ENCODE peak calls at places on chromosomes 2 and 18, in six cellular contexts. T, E, J, H, Z and Q are unnamed samples.

GRCh38 chr2:112547333-112547732 is 5.1 kb downstream of the POLR1B start:
- DNase-seq in T (no peak), E (peak), J (no peak), H (no peak), Z (no peak), Q (no peak)

GRCh38 chr2:51812138-51812866 is 780.4 kb upstream of the NRXN1 start:
- DNase-seq in T (no peak), E (no peak), J (no peak), H (no peak), Z (no peak), Q (no peak)

GRCh38 chr18:6719914-6720692 is 9.4 kb upstream of the ARHGAP28 start:
- DNase-seq in T (no peak), E (no peak), J (no peak), H (no peak), Z (no peak), Q (no peak)

GRCh38 chr2:237320801-237321563 is 93.0 kb downstream of the COL6A3 start:
- DNase-seq in T (no peak), E (no peak), J (no peak), H (no peak), Z (no peak), Q (no peak)

GRCh38 chr2:149355712-149356422 is 25.5 kb downstream of the LYPD6 start:
- DNase-seq in T (no peak), E (no peak), J (no peak), H (no peak), Z (no peak), Q (no peak)

GRCh38 chr2:72089537-72089936 is 58.1 kb downstream of the CYP26B1 start:
- DNase-seq in T (no peak), E (no peak), J (no peak), H (no peak), Z (no peak), Q (no peak)

GRCh38 chr2:45851576-45852304 is 200.3 kb downstream of the PRKCE start:
- DNase-seq in T (no peak), E (no peak), J (no peak), H (no peak), Z (no peak), Q (no peak)

GRCh38 chr2:62243983-62244382 is 48.1 kb downstream of the B3GNT2 start:
- DNase-seq in T (no peak), E (no peak), J (no peak), H (no peak), Z (no peak), Q (no peak)

GRCh38 chr18:45457933-45458332 is 157.3 kb upstream of the SLC14A2 start:
- DNase-seq in T (no peak), E (no peak), J (no peak), H (no peak), Z (no peak), Q (no peak)

GRCh38 chr2:120341977-120342376 is 4.0 kb upstream of the INHBB start:
- DNase-seq in T (no peak), E (no peak), J (no peak), H (no peak), Z (no peak), Q (no peak)

GRCh38 chr2:180761224-180761623 is 219.2 kb upstream of the UBE2E3 start:
- DNase-seq in T (no peak), E (peak), J (no peak), H (no peak), Z (no peak), Q (no peak)

GRCh38 chr18:13540783-13541182 is 185.6 kb downstream of the FAM210A start:
- DNase-seq in T (no peak), E (no peak), J (no peak), H (no peak), Z (no peak), Q (no peak)

GRCh38 chr2:10303174-10303633 is 500 bp downstream of the HPCAL1 start:
- DNase-seq in T (no peak), E (no peak), J (no peak), H (no peak), Z (no peak), Q (no peak)

GRCh38 chr2:10303634-10304378 is 1.1 kb downstream of the HPCAL1 start:
- DNase-seq in T (peak), E (peak), J (peak), H (no peak), Z (no peak), Q (no peak)

GRCh38 chr2:10300997-10301945 is 1.4 kb upstream of the HPCAL1 start:
- DNase-seq in T (no peak), E (peak), J (no peak), H (no peak), Z (no peak), Q (no peak)

GRCh38 chr2:10301946-10302478 is 692 bp upstream of the HPCAL1 start:
- DNase-seq in T (no peak), E (peak), J (no peak), H (no peak), Z (no peak), Q (no peak)

DNA sequence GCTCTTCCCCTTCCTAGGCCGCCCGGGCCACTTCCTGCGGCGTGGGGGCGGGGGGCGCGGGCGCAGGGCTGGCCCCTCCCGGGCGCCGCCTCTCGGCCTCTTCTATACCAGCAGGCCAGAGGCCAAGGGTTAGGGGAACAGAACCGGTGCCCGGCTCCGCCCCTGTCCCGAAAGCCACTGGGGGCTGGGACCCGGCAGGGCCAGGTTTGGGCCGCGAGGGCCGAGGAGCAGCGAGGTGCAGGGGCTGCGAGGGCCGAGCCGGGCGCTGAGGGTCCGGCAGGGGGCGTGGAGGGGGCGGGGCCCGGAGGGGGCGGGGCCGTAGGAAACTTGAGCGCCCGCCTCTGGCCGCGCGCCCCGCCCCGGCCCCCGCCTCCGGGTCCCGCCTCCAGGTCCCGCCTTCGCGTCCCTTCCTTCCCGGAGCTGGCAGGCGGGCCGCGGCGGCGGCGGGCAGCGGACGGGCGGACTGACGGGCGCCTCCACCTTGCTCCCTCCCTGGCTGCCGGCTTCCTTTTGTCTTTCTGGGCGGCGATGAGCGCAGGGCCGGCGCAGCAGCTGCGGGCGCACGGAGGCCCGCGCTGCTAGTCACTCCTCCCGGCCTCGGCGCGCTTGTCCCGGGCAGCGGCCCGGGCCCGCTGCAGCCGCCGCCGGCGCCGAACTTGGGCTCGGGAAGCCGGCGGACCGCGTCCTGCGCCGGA is at the start of gene HPCAL1:
- DNase-seq in T (peak), E (peak), J (peak), H (peak), Z (peak), Q (peak)
- TF ChIP-seq POLR2AphosphoS5 in T (no peak), E (peak), J (no peak), H (no peak), Z (no peak), Q (no peak)

GRCh38 chr18:32021756-32022564 is 3.3 kb downstream of the RNF125 start:
- DNase-seq in T (no peak), E (no peak), J (no peak), H (no peak), Z (no peak), Q (no peak)

GRCh38 chr18:32019251-32019943 is 772 bp downstream of the RNF125 start:
- DNase-seq in T (peak), E (peak), J (peak), H (no peak), Z (peak), Q (peak)

DNA sequence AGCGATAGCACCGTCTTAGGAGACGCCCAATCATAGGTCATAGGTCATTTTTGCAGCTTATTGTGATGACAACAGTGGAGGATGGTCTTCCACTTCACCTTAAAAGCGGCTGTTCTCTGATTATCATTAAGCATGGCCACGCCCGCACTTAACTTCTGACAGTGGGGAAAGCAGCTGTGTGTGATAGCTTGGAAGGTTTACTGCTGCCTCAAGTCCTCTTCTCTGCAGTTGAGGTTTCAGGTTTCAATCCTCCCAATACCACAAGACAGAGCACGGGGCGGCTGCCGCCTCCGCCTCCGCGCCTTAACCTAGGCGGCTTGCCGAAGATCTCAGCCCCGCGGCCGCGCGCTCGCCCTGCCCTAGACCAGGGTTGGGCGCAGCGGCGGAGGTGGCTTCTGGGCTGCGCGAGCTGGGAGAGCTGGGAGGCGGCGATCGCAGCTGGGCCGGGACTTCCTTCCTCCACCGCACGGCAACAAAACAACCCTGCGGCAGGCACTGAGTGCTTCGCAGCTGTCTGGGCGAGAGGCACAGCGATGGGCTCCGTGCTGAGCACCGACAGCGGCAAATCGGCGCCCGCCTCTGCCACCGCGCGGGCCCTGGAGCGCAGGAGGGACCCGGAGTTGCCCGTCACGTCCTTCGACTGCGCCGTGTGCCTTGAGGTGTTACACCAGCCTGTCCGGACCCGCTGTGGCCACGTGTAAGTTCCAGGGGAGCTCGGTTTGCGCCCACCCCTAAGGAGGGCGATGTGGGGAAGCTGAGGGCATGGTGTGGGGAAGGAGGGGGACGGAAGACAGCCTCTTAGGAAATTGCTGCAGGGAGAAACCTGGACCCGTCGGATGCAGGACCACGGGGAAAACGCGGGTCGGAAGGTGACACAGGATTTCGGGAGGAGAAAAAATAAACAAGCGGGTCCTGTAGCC is at the start of gene RNF125:
- DNase-seq in T (peak), E (peak), J (peak), H (peak), Z (peak), Q (peak)
- TF ChIP-seq POLR2A in T (no peak), E (no peak), J (peak), H (peak), Z (peak), Q (peak)

DNA sequence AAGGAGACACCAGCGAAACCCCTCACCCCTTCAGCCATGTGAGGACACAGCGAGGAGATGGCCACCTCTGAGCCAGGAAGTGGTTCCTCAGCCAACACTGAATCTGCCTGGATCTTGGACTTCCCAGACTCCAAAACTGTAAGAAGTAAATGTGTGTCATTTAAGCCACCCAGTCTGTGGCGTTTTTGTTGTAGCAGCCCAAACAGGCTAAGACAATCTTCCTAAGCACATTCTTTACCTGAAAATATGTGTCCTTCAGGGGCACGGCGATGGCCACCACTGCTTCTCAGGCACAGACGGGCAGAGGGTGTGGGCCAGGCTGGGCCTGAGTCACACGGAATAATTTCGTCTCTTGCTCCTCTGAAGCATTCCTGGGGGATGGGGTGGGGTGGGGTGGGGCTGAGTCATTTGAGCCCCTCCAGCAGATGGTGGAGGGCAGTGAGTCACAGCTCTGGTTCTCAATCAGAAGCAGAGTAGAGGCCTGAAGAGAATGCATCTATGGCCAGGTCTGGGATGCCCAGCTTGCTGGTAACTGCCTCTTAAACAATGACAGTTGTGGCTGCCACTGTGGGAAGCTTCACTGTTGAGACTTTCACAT is 142.4 kb downstream of the CAPN13 start:
- DNase-seq in T (peak), E (peak), J (no peak), H (no peak), Z (no peak), Q (no peak)
- TF ChIP-seq TAF1 in T (no peak), E (no peak), J (no peak), H (no peak), Z (no peak), Q (no peak)

GRCh38 chr2:220949476-220949875 is 622.6 kb downstream of the EPHA4 start:
- DNase-seq in T (no peak), E (no peak), J (no peak), H (no peak), Z (no peak), Q (no peak)

GRCh38 chr2:220946552-220946951 is 625.6 kb downstream of the EPHA4 start:
- DNase-seq in T (no peak), E (no peak), J (no peak), H (no peak), Z (no peak), Q (no peak)

GRCh38 chr2:220948579-220948978 is 623.5 kb downstream of the EPHA4 start:
- DNase-seq in T (no peak), E (no peak), J (no peak), H (no peak), Z (peak), Q (no peak)
- TF ChIP-seq POLR2AphosphoS5 in T (no peak), E (no peak), J (no peak), H (no peak), Z (no peak), Q (no peak)

GRCh38 chr2:43134571-43134889 is 91.9 kb downstream of the ZFP36L2 start:
- DNase-seq in T (no peak), E (no peak), J (no peak), H (no peak), Z (no peak), Q (no peak)
- TF ChIP-seq POLR2A in T (no peak), E (no peak), J (no peak), H (no peak), Z (no peak), Q (no peak)

DNA sequence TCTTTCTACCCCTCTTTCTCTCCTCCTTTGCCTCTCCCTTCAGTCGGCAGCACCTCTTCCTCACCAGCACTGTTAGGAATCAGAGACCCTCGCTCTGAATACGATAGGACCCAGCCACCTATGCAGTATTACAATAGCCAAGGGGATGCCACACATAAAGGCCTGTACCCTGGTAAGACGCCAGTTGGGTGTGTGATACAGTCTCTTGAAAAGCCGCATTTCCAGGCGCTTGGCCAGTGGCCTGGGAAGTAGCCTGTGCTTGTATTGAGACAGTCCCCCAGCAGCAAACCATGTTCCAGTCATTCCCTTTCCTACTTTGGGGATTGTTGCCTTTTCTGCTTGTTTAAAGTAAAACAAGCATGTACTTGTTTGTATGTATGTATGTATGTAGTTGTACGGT is 118.4 kb upstream of the DAPL1 start:
- DNase-seq in T (no peak), E (no peak), J (no peak), H (no peak), Z (no peak), Q (no peak)
- TF ChIP-seq TAF1 in T (no peak), E (no peak), J (no peak), H (no peak), Z (no peak), Q (no peak)

GRCh38 chr2:238380785-238381184 is 45.9 kb upstream of the ASB1 start:
- DNase-seq in T (no peak), E (no peak), J (no peak), H (no peak), Z (no peak), Q (no peak)
- TF ChIP-seq POLR2AphosphoS5 in T (no peak), E (no peak), J (no peak), H (no peak), Z (no peak), Q (no peak)

GRCh38 chr2:231464576-231465540 is 574 bp upstream of the NCL start:
- DNase-seq in T (peak), E (peak), J (peak), H (no peak), Z (peak), Q (peak)
- TF ChIP-seq POLR2A in T (peak), E (peak), J (peak), H (peak), Z (peak), Q (peak)

DNA sequence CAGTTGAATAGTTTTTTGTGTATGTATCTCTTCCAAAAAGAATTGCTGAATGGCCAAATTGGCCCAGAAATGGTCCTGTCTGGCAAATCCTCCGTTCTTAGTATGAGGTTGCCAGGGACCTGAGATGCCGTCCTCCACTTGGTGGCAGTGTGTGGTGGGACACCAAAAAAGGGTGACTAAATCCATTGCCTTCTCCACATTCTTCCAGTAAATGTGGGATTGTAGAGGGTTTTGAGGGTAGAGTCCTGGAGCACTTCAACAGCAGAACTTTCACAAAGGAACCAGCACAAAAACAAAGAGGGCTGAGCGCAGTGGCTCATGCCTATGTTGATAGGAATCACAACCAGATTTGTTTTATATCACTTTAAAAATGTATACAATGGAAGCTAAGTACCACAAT is 199.9 kb downstream of the BCL2 start:
- DNase-seq in T (peak), E (peak), J (no peak), H (no peak), Z (peak), Q (no peak)
- TF ChIP-seq TAF1 in T (no peak), E (no peak), J (no peak), H (no peak), Z (no peak), Q (no peak)